ENCODE peak calls at places on chromosomes 16 and 17, in four cellular contexts. One of them, this sample, is unnamed. For H3K4me1, the result is how much of the 10 kb centered on the place peaks cover.

GRCh38 chr16:56866955-56867830 is 2.2 kb downstream of the SLC12A3 start:
- DNase-seq in HCT116: peak
- DNase-seq in GM23338: peak
- DNase-seq in A549: peak
- DNase-seq in this sample: no peak

GRCh38 chr17:60817187-60817586 is 139.5 kb downstream of the BCAS3 start:
- DNase-seq in HCT116: no peak
- DNase-seq in GM23338: no peak
- DNase-seq in A549: peak
- DNase-seq in this sample: no peak

GRCh38 chr16:17607624-17608023 is 136.9 kb upstream of the XYLT1 start:
- DNase-seq in HCT116: no peak
- DNase-seq in GM23338: no peak
- DNase-seq in A549: no peak
- DNase-seq in this sample: no peak

GRCh38 chr17:79803997-79804855 is 7.3 kb upstream of the CBX8 start:
- DNase-seq in HCT116: no peak
- DNase-seq in GM23338: peak
- DNase-seq in A549: no peak
- DNase-seq in this sample: no peak

GRCh38 chr16:23434380-23434779 is 18.6 kb downstream of the COG7 start:
- DNase-seq in HCT116: peak
- DNase-seq in GM23338: peak
- DNase-seq in A549: peak
- DNase-seq in this sample: peak

GRCh38 chr16:17396762-17397498 is 73.8 kb downstream of the XYLT1 start:
- DNase-seq in HCT116: no peak
- DNase-seq in GM23338: no peak
- DNase-seq in A549: no peak
- DNase-seq in this sample: no peak

GRCh38 chr17:19412510-19412909 is 1.5 kb downstream of the RNF112 start:
- DNase-seq in HCT116: no peak
- DNase-seq in GM23338: no peak
- DNase-seq in A549: no peak
- DNase-seq in this sample: no peak

GRCh38 chr17:81879121-81879520 is 8.0 kb upstream of the ARHGDIA start:
- DNase-seq in HCT116: no peak
- DNase-seq in GM23338: no peak
- DNase-seq in A549: no peak
- DNase-seq in this sample: no peak

GRCh38 chr16:86355114-86355513 is 155.2 kb upstream of the FOXF1 start:
- DNase-seq in HCT116: no peak
- DNase-seq in GM23338: no peak
- DNase-seq in A549: no peak
- DNase-seq in this sample: no peak

GRCh38 chr17:48162946-48163506 is 55.5 kb downstream of the SNX11 start:
- DNase-seq in HCT116: no peak
- DNase-seq in GM23338: no peak
- DNase-seq in A549: peak
- DNase-seq in this sample: no peak

GRCh38 chr17:28920191-28920590 is 17.3 kb upstream of the DHRS13 start:
- DNase-seq in HCT116: no peak
- DNase-seq in GM23338: no peak
- DNase-seq in A549: no peak
- DNase-seq in this sample: no peak

GRCh38 chr16:11677451-11677951 is 9.2 kb downstream of the SNN start:
- DNase-seq in HCT116: no peak
- DNase-seq in GM23338: no peak
- DNase-seq in A549: no peak
- DNase-seq in this sample: no peak

GRCh38 chr16:59510008-59510424 is 775.9 kb upstream of the GOT2 start:
- DNase-seq in HCT116: no peak
- DNase-seq in GM23338: no peak
- DNase-seq in A549: peak
- DNase-seq in this sample: no peak

GRCh38 chr17:49585422-49586027 is 9.9 kb downstream of the NXPH3 start:
- DNase-seq in HCT116: no peak
- DNase-seq in GM23338: peak
- DNase-seq in A549: peak
- DNase-seq in this sample: no peak

GRCh38 chr16:85085721-85086120 is 26.6 kb downstream of the CIBAR2 start:
- DNase-seq in HCT116: no peak
- DNase-seq in GM23338: no peak
- DNase-seq in A549: no peak
- DNase-seq in this sample: no peak

GRCh38 chr17:53574038-53574437 is 248.7 kb upstream of the KIF2B start:
- DNase-seq in HCT116: no peak
- DNase-seq in GM23338: no peak
- DNase-seq in A549: no peak
- DNase-seq in this sample: no peak

GRCh38 chr17:75848523-75849303 is 4.5 kb upstream of the UNC13D start:
- DNase-seq in HCT116: peak
- DNase-seq in GM23338: peak
- DNase-seq in A549: peak
- DNase-seq in this sample: no peak

GRCh38 chr16:3266873-3267537 is 10.6 kb upstream of the MEFV start:
- DNase-seq in HCT116: peak
- DNase-seq in GM23338: peak
- DNase-seq in A549: peak
- DNase-seq in this sample: peak

GRCh38 chr16:529012-529575 is 1.6 kb downstream of the CAPN15 start:
- DNase-seq in HCT116: no peak
- DNase-seq in GM23338: no peak
- DNase-seq in A549: no peak
- DNase-seq in this sample: no peak

GRCh38 chr17:59402760-59403159 is 71.3 kb downstream of the YPEL2 start:
- DNase-seq in HCT116: no peak
- DNase-seq in GM23338: no peak
- DNase-seq in A549: no peak
- DNase-seq in this sample: no peak
- H3K4me1 ChIP-seq in HCT116: under half
- H3K4me1 ChIP-seq in GM23338: under half
- H3K4me1 ChIP-seq in A549: under half
- H3K4me1 ChIP-seq in this sample: under half

DNA sequence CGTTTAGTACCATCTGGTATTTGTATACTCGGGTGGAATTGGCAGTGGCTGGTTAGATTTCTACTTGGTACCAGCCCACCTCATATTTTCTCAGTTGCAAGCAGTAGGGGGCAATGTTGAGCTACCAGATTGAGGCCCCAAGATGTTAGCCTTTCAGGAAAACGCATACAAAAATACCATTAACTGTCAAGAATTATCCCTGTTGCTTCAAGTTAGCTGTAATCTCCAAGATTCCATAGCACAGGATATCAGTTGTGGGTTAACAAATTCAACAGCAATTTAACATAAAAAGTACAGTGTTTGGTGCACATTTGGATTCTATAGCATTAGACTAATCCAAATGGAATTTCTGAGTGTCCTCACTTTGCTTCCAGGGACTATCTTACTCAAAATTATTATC is 188.2 kb downstream of the FTO start:
- DNase-seq in HCT116: peak
- DNase-seq in GM23338: peak
- DNase-seq in A549: peak
- DNase-seq in this sample: peak
- TF ChIP-seq REST in HCT116: no peak
- TF ChIP-seq REST in GM23338: no peak
- TF ChIP-seq REST in A549: no peak
- TF ChIP-seq REST in this sample: no peak

DNA sequence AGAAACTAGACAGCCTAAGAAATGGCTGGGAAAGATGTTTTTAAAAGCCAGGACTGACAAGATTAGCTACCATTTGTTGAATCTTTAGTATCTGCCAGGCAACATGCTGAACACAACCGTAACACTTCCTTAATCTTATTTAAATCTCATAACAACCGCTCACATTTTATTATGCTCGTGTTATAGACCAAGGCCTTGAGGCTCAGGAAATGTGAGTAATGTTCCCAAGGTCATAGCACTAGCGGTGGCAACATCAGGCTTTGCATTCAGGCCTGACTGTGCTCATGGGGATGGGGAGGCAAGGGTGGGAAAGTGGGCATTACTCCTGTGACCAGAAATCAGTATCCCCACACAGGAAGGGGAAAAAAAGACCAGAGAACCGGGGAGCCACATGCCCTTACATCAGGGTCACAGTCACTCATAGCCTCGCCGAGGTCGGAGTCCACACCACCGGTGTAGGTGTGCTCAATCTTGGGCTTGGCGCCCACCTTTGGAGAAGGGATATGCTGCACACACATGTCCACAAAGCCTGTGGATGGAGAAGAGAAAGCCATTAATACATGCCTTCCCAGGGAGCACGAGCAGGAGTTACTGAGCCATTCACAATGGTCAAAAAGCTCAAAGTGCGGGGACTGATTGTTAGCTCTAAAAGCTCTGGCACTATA is 15.7 kb downstream of the HIGD1B start:
- DNase-seq in HCT116: no peak
- DNase-seq in GM23338: no peak
- DNase-seq in A549: no peak
- DNase-seq in this sample: no peak
- H3K4me1 ChIP-seq in HCT116: under half
- H3K4me1 ChIP-seq in GM23338: under half
- H3K4me1 ChIP-seq in A549: under half
- H3K4me1 ChIP-seq in this sample: under half

GRCh38 chr17:36535669-36536081 is 888 bp downstream of the PIGW start:
- DNase-seq in HCT116: no peak
- DNase-seq in GM23338: no peak
- DNase-seq in A549: no peak
- DNase-seq in this sample: no peak
- TF ChIP-seq REST in HCT116: no peak
- TF ChIP-seq REST in GM23338: no peak
- TF ChIP-seq REST in A549: no peak
- TF ChIP-seq REST in this sample: no peak

GRCh38 chr17:45748911-45749310 is 35.2 kb upstream of the CRHR1 start:
- DNase-seq in HCT116: no peak
- DNase-seq in GM23338: no peak
- DNase-seq in A549: no peak
- DNase-seq in this sample: no peak

GRCh38 chr17:45750779-45751440 is 33.2 kb upstream of the CRHR1 start:
- DNase-seq in HCT116: no peak
- DNase-seq in GM23338: no peak
- DNase-seq in A549: no peak
- DNase-seq in this sample: no peak

GRCh38 chr17:45747907-45748306 is 36.2 kb upstream of the CRHR1 start:
- DNase-seq in HCT116: no peak
- DNase-seq in GM23338: no peak
- DNase-seq in A549: no peak
- DNase-seq in this sample: no peak

GRCh38 chr17:45751466-45751865 is 32.7 kb upstream of the CRHR1 start:
- DNase-seq in HCT116: no peak
- DNase-seq in GM23338: no peak
- DNase-seq in A549: no peak
- DNase-seq in this sample: no peak

DNA sequence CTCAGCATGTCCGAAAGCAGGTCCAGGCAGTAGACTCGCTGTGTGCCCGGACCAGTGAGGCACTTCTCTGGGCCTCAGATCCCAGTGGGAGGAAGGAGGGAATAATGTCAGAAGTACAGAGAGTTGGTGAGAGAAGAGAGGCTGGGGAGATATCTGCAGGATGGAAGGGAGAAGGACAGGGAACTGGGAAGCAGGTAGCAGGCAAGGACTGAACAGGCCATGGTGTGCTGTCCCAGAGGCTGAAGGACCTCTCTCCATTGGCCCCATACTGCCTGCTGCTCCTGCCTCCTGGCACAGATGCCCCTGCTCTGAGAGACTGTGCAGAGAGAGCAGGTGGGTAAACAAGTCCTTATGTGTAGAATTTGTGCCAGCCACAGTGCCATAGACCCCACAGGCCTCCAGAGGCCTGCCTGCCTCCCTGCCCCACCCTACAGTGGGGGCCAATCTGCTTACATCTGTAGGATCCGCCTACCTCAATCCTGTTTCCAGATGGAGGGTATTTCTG is 34.2 kb upstream of the CRHR1 start:
- DNase-seq in HCT116: no peak
- DNase-seq in GM23338: no peak
- DNase-seq in A549: no peak
- DNase-seq in this sample: no peak
- H3K4me1 ChIP-seq in HCT116: under half
- H3K4me1 ChIP-seq in GM23338: under half
- H3K4me1 ChIP-seq in A549: under half
- H3K4me1 ChIP-seq in this sample: under half

GRCh38 chr17:40345161-40346034 is 19.1 kb downstream of the GJD3 start:
- DNase-seq in HCT116: no peak
- DNase-seq in GM23338: peak
- DNase-seq in A549: peak
- DNase-seq in this sample: no peak
- TF ChIP-seq REST in HCT116: no peak
- TF ChIP-seq REST in GM23338: no peak
- TF ChIP-seq REST in A549: no peak
- TF ChIP-seq REST in this sample: no peak